ENCODE peak calls at places on chromosome X, in four cellular contexts. R is left ventricle myocardium inferior, C is psoas muscle, X is upper lobe of right lung. Y is an unnamed sample. For H3K9me3, the result is how much of the 10 kb centered on the place peaks cover.

GRCh38 chrX:96182366-96182765 is 502.3 kb upstream of the DIAPH2 start:
- DNase-seq in R (no peak), C (no peak), X (no peak), Y (no peak)

GRCh38 chrX:43827791-43828190 is 54.5 kb downstream of the MAOB start:
- DNase-seq in R (no peak), C (no peak), X (no peak), Y (no peak)

GRCh38 chrX:53738370-53738909 is 51.9 kb upstream of the HUWE1 start:
- DNase-seq in R (no peak), C (no peak), X (no peak), Y (no peak)

GRCh38 chrX:115957862-115958490 is 212.6 kb upstream of the AGTR2 start:
- DNase-seq in R (no peak), C (no peak), X (no peak), Y (no peak)

GRCh38 chrX:37905436-37906147 is 58.2 kb upstream of the DYNLT3 start:
- DNase-seq in R (no peak), C (no peak), X (no peak), Y (peak)

GRCh38 chrX:44891642-44892041 is 18.7 kb downstream of the KDM6A start:
- DNase-seq in R (no peak), C (no peak), X (no peak), Y (no peak)

GRCh38 chrX:154358829-154359228 is 15.6 kb downstream of the FLNA start:
- DNase-seq in R (no peak), C (no peak), X (no peak), Y (no peak)

GRCh38 chrX:77276742-77277141 is 170.4 kb upstream of the FGF16 start:
- DNase-seq in R (no peak), C (no peak), X (no peak), Y (no peak)

GRCh38 chrX:150934453-150934852 is 36.0 kb upstream of the CD99L2 start:
- DNase-seq in R (no peak), C (no peak), X (no peak), Y (no peak)

GRCh38 chrX:40573763-40574162 is 7.0 kb upstream of the ATP6AP2 start:
- DNase-seq in R (no peak), C (no peak), X (no peak), Y (peak)

GRCh38 chrX:16512401-16512776 is 137.6 kb upstream of the S100G start:
- DNase-seq in R (no peak), C (no peak), X (no peak), Y (no peak)

GRCh38 chrX:16664626-16665025 is 14.7 kb downstream of the S100G start:
- DNase-seq in R (no peak), C (no peak), X (no peak), Y (no peak)

GRCh38 chrX:93874554-93874953 is 200.5 kb downstream of the FAM133A start:
- DNase-seq in R (no peak), C (no peak), X (no peak), Y (no peak)

GRCh38 chrX:48938721-48939416 is 18.5 kb downstream of the OTUD5 start:
- DNase-seq in R (no peak), C (no peak), X (no peak), Y (peak)

GRCh38 chrX:133321441-133321840 is 93.8 kb downstream of the GPC4 start:
- DNase-seq in R (no peak), C (no peak), X (no peak), Y (no peak)

GRCh38 chrX:46582964-46583363 is 9.4 kb downstream of the CHST7 start:
- DNase-seq in R (no peak), C (no peak), X (no peak), Y (no peak)

GRCh38 chrX:137428251-137428661 is 137.7 kb upstream of the ZIC3 start:
- DNase-seq in R (no peak), C (peak), X (no peak), Y (no peak)

GRCh38 chrX:53320543-53321215 is 39.3 kb upstream of the IQSEC2 start:
- DNase-seq in R (no peak), C (peak), X (peak), Y (peak)

GRCh38 chrX:119288890-119289393 is 52.9 kb downstream of the PGRMC1 start:
- DNase-seq in R (no peak), C (no peak), X (no peak), Y (no peak)

GRCh38 chrX:67544871-67545771 is 1.3 kb downstream of the AR start:
- DNase-seq in R (peak), C (peak), X (peak), Y (no peak)

GRCh38 chrX:112696506-112696905 is 16.8 kb upstream of the LHFPL1 start:
- DNase-seq in R (no peak), C (no peak), X (no peak), Y (no peak)

GRCh38 chrX:72060196-72060974 is 71.3 kb downstream of the RTL5 start:
- DNase-seq in R (no peak), C (no peak), X (no peak), Y (no peak)

GRCh38 chrX:83260288-83260687 is 247.8 kb upstream of the POU3F4 start:
- DNase-seq in R (no peak), C (no peak), X (no peak), Y (no peak)

GRCh38 chrX:154502989-154503388 is 12.6 kb upstream of the SLC10A3 start:
- DNase-seq in R (no peak), C (no peak), X (no peak), Y (no peak)

GRCh38 chrX:15686818-15687685 is 22.4 kb upstream of the CLTRN start:
- DNase-seq in R (no peak), C (no peak), X (no peak), Y (no peak)

GRCh38 chrX:154059231-154059630 is 38.3 kb downstream of the MECP2 start:
- DNase-seq in R (no peak), C (no peak), X (no peak), Y (no peak)

GRCh38 chrX:99078301-99078700 is 1331.8 kb downstream of the PCDH19 start:
- DNase-seq in R (no peak), C (peak), X (no peak), Y (no peak)

GRCh38 chrX:43655151-43655676 is 885 bp upstream of the MAOA start:
- DNase-seq in R (peak), C (peak), X (peak), Y (peak)

GRCh38 chrX:70422886-70423336 is at the start of gene GDPD2:
- DNase-seq in R (no peak), C (no peak), X (no peak), Y (no peak)

GRCh38 chrX:38804481-38805293 is 3.4 kb downstream of the MID1IP1 start:
- DNase-seq in R (peak), C (peak), X (peak), Y (no peak)

GRCh38 chrX:30888526-30889146 is 418 bp downstream of the TAB3 start:
- DNase-seq in R (no peak), C (peak), X (no peak), Y (no peak)

GRCh38 chrX:150258463-150259430 is 104.4 kb upstream of the MAMLD1 start:
- DNase-seq in R (no peak), C (no peak), X (no peak), Y (no peak)

GRCh38 chrX:10242036-10242435 is 85.3 kb downstream of the CLCN4 start:
- DNase-seq in R (no peak), C (no peak), X (no peak), Y (no peak)

GRCh38 chrX:49061916-49062315 is 3.1 kb downstream of the CCDC120 start:
- DNase-seq in R (no peak), C (no peak), X (no peak), Y (no peak)

GRCh38 chrX:120761810-120762209 is 113.9 kb downstream of the CT47B1 start:
- DNase-seq in R (no peak), C (no peak), X (no peak), Y (no peak)

GRCh38 chrX:11375614-11376119 is 82.5 kb downstream of the AMELX start:
- DNase-seq in R (no peak), C (no peak), X (no peak), Y (no peak)

GRCh38 chrX:38142598-38142997 is 78.1 kb downstream of the SRPX start:
- DNase-seq in R (no peak), C (no peak), X (no peak), Y (no peak)

DNA sequence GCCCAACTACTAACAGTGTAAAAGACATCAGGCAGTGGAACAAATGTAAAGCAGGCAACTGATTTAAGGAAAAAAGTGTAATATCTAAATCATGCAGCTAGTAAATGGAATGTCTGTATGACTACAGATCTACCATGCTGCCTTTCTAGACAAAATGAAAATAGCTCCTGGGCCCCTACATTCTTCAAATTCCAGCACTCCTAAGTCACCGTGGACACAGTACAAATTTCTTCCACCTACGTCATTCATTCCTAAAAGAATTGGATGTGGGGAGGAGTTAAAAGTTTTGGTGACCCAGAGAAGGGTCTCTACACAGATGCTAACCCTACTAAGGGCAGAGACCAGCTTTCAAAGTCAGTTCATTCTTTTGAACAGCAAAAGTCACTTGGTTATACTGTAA is 137.2 kb upstream of the ARHGEF9 start:
- DNase-seq in R (no peak), C (no peak), X (no peak), Y (no peak)
- H3K9me3 ChIP-seq in R (under half), C (under half), X (under half), Y (under half)

GRCh38 chrX:105116541-105116940 is 104.0 kb downstream of the TEX13A start:
- DNase-seq in R (no peak), C (no peak), X (no peak), Y (no peak)

GRCh38 chrX:105126201-105126600 is 94.3 kb downstream of the TEX13A start:
- DNase-seq in R (no peak), C (no peak), X (no peak), Y (no peak)

GRCh38 chrX:105117621-105118020 is 102.9 kb downstream of the TEX13A start:
- DNase-seq in R (no peak), C (no peak), X (no peak), Y (no peak)

GRCh38 chrX:105114554-105115130 is 105.9 kb downstream of the TEX13A start:
- DNase-seq in R (no peak), C (no peak), X (no peak), Y (no peak)

GRCh38 chrX:105120460-105120859 is 100.0 kb downstream of the TEX13A start:
- DNase-seq in R (no peak), C (no peak), X (no peak), Y (no peak)
- H3K9me3 ChIP-seq in R (under half), C (under half), X (under half), Y (under half)

GRCh38 chrX:750812-751211 is 120.2 kb downstream of the SHOX start:
- DNase-seq in R (no peak), C (no peak), X (peak), Y (no peak)
- H3K9me3 ChIP-seq in R (under half), C (under half), X (under half), Y (under half)

DNA sequence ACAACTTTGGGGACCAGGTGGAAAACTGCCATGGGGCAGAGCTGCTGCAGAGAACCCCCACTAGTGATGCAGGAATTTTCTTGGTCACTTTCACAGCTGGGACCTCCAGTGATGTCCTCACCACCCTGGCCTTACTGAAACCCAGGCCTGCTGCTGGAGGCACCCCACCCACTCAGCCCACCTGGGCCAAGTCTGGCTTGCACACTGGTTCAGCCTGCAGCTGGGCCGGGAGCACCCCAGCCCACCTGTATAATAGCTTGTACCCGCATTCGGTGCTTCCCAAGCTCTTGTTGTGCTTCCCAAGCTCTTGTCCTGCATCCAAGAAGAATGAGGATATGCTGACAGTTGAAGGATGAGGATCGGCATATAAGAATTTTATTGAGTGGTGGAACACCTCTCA is 86.4 kb upstream of the ZMAT1 start:
- DNase-seq in R (no peak), C (no peak), X (no peak), Y (no peak)
- H3K9me3 ChIP-seq in R (under half), C (under half), X (under half), Y (under half)

GRCh38 chrX:81729269-81729777 is 527.4 kb downstream of the SH3BGRL start:
- DNase-seq in R (no peak), C (no peak), X (no peak), Y (no peak)

DNA sequence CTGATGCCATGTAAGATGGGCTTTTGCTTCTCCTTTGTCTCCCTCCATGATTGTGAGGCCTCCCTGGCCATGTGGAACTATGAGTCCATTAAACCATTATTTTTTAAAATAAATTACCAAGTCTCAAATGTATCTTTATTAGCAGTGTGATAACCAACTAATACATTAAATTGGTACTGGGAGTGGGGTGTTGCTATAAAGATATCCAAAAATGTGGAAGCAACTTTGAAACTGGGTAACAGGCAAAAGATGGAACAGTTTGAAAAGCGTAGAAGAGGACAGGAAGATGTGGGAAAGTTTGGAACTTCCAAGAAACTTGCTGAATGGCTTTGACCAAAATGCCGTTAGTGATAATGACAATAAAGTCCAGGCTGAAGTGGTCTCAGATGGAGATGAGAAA is 526.7 kb downstream of the SH3BGRL start:
- DNase-seq in R (no peak), C (no peak), X (no peak), Y (no peak)
- H3K9me3 ChIP-seq in R (under half), C (under half), X (under half), Y (under half)

GRCh38 chrX:102599950-102600579 is 750 bp downstream of the ARMCX5 start:
- DNase-seq in R (no peak), C (no peak), X (no peak), Y (no peak)
- H3K9me3 ChIP-seq in R (under half), C (under half), X (under half), Y (under half)

GRCh38 chrX:143378851-143379250 is 138.4 kb downstream of the SPANXN3 start:
- DNase-seq in R (no peak), C (no peak), X (no peak), Y (no peak)
- H3K9me3 ChIP-seq in R (under half), C (under half), X (under half), Y (under half)

DNA sequence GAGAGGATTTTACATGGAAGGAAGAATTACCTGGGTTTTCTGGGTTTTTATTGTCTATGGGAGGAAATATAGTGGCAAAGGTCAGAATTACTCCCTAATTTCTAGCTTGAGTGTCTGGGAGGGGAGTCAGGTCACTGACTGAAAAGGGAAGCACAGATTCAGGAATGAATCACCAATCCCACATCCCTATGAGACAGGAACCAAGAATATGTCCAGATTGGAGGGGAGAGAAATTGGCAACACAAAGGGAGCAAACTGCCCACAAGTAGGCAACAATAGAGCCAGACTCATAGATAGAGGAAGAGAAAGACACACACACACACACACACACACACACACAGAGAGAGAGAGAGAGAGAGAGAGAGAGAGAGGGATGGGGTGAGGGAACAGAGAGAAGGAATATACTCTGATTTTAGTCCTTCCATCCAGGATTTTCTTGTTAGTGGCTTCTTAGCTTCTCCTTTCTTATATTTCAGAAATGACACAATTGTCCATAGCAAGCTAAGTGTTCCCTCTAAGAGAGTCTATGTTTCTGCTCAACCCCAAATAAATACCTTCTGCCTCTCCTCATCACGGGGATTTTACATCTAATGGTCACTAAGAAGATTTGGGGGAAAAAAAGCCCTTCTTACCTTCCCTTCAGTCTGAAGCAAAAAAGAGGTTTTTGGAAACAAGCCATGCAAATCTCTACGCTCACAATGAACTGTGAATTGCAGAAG is 12.0 kb downstream of the P2RY10 start:
- DNase-seq in R (no peak), C (no peak), X (no peak), Y (no peak)
- H3K9me3 ChIP-seq in R (under half), C (under half), X (under half), Y (under half)

GRCh38 chrX:56530011-56530410 is 33.4 kb upstream of the UBQLN2 start:
- DNase-seq in R (no peak), C (no peak), X (no peak), Y (no peak)
- H3K9me3 ChIP-seq in R (under half), C (under half), X (under half), Y (under half)

GRCh38 chrX:56000169-56000568 is 232.0 kb upstream of the KLF8 start:
- DNase-seq in R (no peak), C (no peak), X (no peak), Y (no peak)
- H3K9me3 ChIP-seq in R (under half), C (under half), X (under half), Y (under half)

Y was measured in T-helper 17 cell.